ENCODE peak calls at places on chromosomes 5 and 9, in nine cellular contexts. J is C1 segment of cervical spinal cord; L is lung microvascular endothelial cell; D is SW480; T is WERI-Rb-1; A is omental fat pad; N is GM23338; M is CD8-positive, alpha-beta memory T cell; Z is DMS 273 treated with DMSO at 0.1 percent for 48 hours. H is an unnamed sample.
A peak's percentile ranks its signal among the peaks of the same experiment; 100 is the strongest.

GRCh38 chr5:140113180-140113698 is 670 bp upstream of the PURA start:
- DNase-seq in J (no peak), L (no peak), D (no peak), T (peak; percentile 82), A (no peak), N (peak; percentile 77), M (peak; percentile 43), Z (no peak), H (no peak)

GRCh38 chr5:61416010-61416409 is 84.0 kb downstream of the ZSWIM6 start:
- DNase-seq in J (no peak), L (no peak), D (no peak), T (no peak), A (no peak), N (peak; percentile 50), M (no peak), Z (no peak), H (peak; percentile 45)

GRCh38 chr5:11724947-11725346 is 179.3 kb downstream of the CTNND2 start:
- DNase-seq in J (no peak), L (no peak), D (no peak), T (no peak), A (no peak), N (no peak), M (no peak), Z (no peak), H (no peak)

GRCh38 chr9:23829580-23830458 is 3.8 kb upstream of the ELAVL2 start:
- DNase-seq in J (no peak), L (peak; percentile 14), D (no peak), T (no peak), A (no peak), N (peak; percentile 75), M (no peak), Z (no peak), H (peak; percentile 18)

GRCh38 chr5:99320461-99320860 is 391.7 kb upstream of the CHD1 start:
- DNase-seq in J (no peak), L (no peak), D (no peak), T (peak; percentile 50), A (no peak), N (peak; percentile 51), M (no peak), Z (no peak), H (no peak)

GRCh38 chr5:19806756-19807155 is 181.2 kb downstream of the CDH18 start:
- DNase-seq in J (no peak), L (no peak), D (no peak), T (no peak), A (no peak), N (no peak), M (no peak), Z (no peak), H (no peak)

GRCh38 chr5:6328173-6328572 is 50.2 kb downstream of the MED10 start:
- DNase-seq in J (no peak), L (peak; percentile 52), D (peak; percentile 40), T (no peak), A (no peak), N (peak; percentile 91), M (no peak), Z (no peak), H (peak; percentile 11)

GRCh38 chr9:89793551-89793950 is 188.7 kb downstream of the GADD45G start:
- DNase-seq in J (no peak), L (no peak), D (no peak), T (no peak), A (no peak), N (no peak), M (no peak), Z (no peak), H (no peak)

GRCh38 chr9:106771618-106772017 is 91.3 kb upstream of the ZNF462 start:
- DNase-seq in J (no peak), L (peak; percentile 57), D (no peak), T (no peak), A (no peak), N (no peak), M (no peak), Z (no peak), H (no peak)

GRCh38 chr5:2874099-2874498 is 122.6 kb upstream of the IRX2 start:
- DNase-seq in J (no peak), L (no peak), D (no peak), T (no peak), A (no peak), N (no peak), M (no peak), Z (no peak), H (no peak)

GRCh38 chr9:131697097-131697496 is 42.8 kb downstream of the RAPGEF1 start:
- DNase-seq in J (no peak), L (no peak), D (no peak), T (no peak), A (no peak), N (peak; percentile 62), M (no peak), Z (no peak), H (peak; percentile 50)

GRCh38 chr5:109340351-109340750 is 69.4 kb downstream of the PJA2 start:
- DNase-seq in J (no peak), L (no peak), D (no peak), T (no peak), A (no peak), N (no peak), M (no peak), Z (no peak), H (no peak)

GRCh38 chr5:175261098-175261497 is 182.9 kb downstream of the DRD1 start:
- DNase-seq in J (no peak), L (no peak), D (no peak), T (no peak), A (no peak), N (no peak), M (no peak), Z (no peak), H (no peak)

GRCh38 chr5:169873642-169874041 is 106.7 kb downstream of the INSYN2B start:
- DNase-seq in J (no peak), L (no peak), D (no peak), T (no peak), A (no peak), N (no peak), M (no peak), Z (no peak), H (peak; percentile 90)

GRCh38 chr5:170479484-170479883 is 24.3 kb upstream of the KCNIP1 start:
- DNase-seq in J (no peak), L (peak; percentile 69), D (peak; percentile 48), T (no peak), A (no peak), N (no peak), M (no peak), Z (no peak), H (peak; percentile 42)

GRCh38 chr9:13088734-13089427 is 190.6 kb downstream of the MPDZ start:
- DNase-seq in J (no peak), L (peak; percentile 78), D (peak; percentile 45), T (peak; percentile 44), A (no peak), N (peak; percentile 89), M (no peak), Z (peak; percentile 74), H (peak; percentile 55)

GRCh38 chr5:177094224-177095087 is 7.7 kb downstream of the FGFR4 start:
- DNase-seq in J (no peak), L (peak; percentile 25), D (no peak), T (no peak), A (no peak), N (no peak), M (no peak), Z (no peak), H (peak; percentile 59)

GRCh38 chr5:173302546-173303155 is 25.6 kb downstream of the STC2 start:
- DNase-seq in J (no peak), L (no peak), D (peak; percentile 75), T (no peak), A (no peak), N (peak; percentile 36), M (no peak), Z (no peak), H (peak; percentile 83)

GRCh38 chr5:59756373-59757035 is 137.0 kb downstream of the PDE4D start:
- DNase-seq in J (no peak), L (peak; percentile 31), D (peak; percentile 82), T (no peak), A (no peak), N (no peak), M (no peak), Z (no peak), H (no peak)

GRCh38 chr5:179322071-179323025 is 22.9 kb downstream of the ADAMTS2 start:
- DNase-seq in J (no peak), L (no peak), D (no peak), T (no peak), A (no peak), N (no peak), M (no peak), Z (no peak), H (no peak)

GRCh38 chr5:124584991-124585715 is 161.3 kb downstream of the ZNF608 start:
- DNase-seq in J (no peak), L (peak; percentile 62), D (peak; percentile 38), T (no peak), A (no peak), N (no peak), M (no peak), Z (no peak), H (peak; percentile 43)